ENCODE peak calls at places on chromosomes 12 and 14, in four cellular contexts. K, I, A and G are unnamed samples.

GRCh38 chr14:61533513-61534255 is 161.6 kb upstream of the HIF1A start:
- DNase-seq in K (no peak), I (no peak), A (no peak), G (no peak)

GRCh38 chr12:69588527-69588926 is 3.3 kb downstream of the CCT2 start:
- DNase-seq in K (no peak), I (no peak), A (no peak), G (no peak)

GRCh38 chr14:36666416-36667206 is 5.0 kb downstream of the PAX9 start:
- DNase-seq in K (no peak), I (no peak), A (no peak), G (peak; percentile 55)

GRCh38 chr14:22283000-22283399 is 306.0 kb downstream of the DAD1 start:
- DNase-seq in K (no peak), I (no peak), A (no peak), G (no peak)

GRCh38 chr12:120261951-120262851 is 3.3 kb downstream of the PXN start:
- DNase-seq in K (no peak), I (no peak), A (no peak), G (no peak)

GRCh38 chr14:100791995-100792394 is 33.9 kb upstream of the MEG3 start:
- DNase-seq in K (no peak), I (no peak), A (no peak), G (no peak)

GRCh38 chr12:103780093-103780440 is 61.0 kb downstream of the NT5DC3 start:
- DNase-seq in K (no peak), I (no peak), A (no peak), G (no peak)

GRCh38 chr12:114701553-114701952 is 17.6 kb upstream of the TBX3 start:
- DNase-seq in K (no peak), I (no peak), A (no peak), G (no peak)

GRCh38 chr14:36671149-36671548 is 9.5 kb downstream of the PAX9 start:
- DNase-seq in K (no peak), I (no peak), A (no peak), G (no peak)

GRCh38 chr12:9906888-9907287 is 25.3 kb downstream of the CLEC2A start:
- DNase-seq in K (no peak), I (no peak), A (no peak), G (no peak)

GRCh38 chr12:123983822-123984485 is 10.9 kb downstream of the ZNF664 start:
- DNase-seq in K (peak; percentile 74), I (no peak), A (no peak), G (peak; percentile 64)

GRCh38 chr14:91123201-91123600 is 9.3 kb downstream of the DGLUCY start:
- DNase-seq in K (no peak), I (no peak), A (no peak), G (no peak)

GRCh38 chr12:29616664-29617409 is 119.4 kb upstream of the OVCH1 start:
- DNase-seq in K (no peak), I (no peak), A (no peak), G (no peak)

DNA sequence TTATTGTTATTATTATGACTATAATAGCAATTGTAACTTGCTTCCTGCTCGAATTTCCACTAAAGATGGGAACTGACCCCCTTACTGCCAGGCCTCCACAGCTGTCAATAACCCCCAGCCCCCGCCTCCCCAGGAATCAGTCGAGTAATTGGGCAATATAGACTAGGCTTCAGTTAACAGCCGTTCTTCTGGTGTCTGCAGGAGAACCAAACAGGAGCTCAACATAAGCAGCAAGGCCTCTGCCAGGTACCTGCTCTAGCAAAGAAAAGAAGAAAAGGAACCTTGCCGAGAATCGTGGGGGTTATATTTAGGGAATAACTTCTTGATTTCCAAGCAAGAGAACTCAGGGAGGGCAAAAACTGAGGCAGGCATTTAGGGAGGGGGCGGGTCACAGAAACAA is 21.8 kb downstream of the HOXC4 start:
- DNase-seq in K (no peak), I (no peak), A (no peak), G (no peak)
- H3K4me3 ChIP-seq in K (no peak overlapping the region), I (no peak overlapping the region), A (no peak overlapping the region), G (no peak overlapping the region)

GRCh38 chr12:122526683-122527477 is at the start of the genes KNTC1 and RSRC2:
- DNase-seq in K (peak; percentile 99), I (peak; percentile 99), A (peak; percentile 97), G (peak; percentile 98)

GRCh38 chr12:122523846-122524718 is 2.7 kb downstream of the RSRC2 start:
- DNase-seq in K (no peak), I (no peak), A (no peak), G (no peak)

GRCh38 chr12:122527478-122527944 is 462 bp downstream of the KNTC1 start:
- DNase-seq in K (no peak), I (no peak), A (no peak), G (no peak)

GRCh38 chr12:122528992-122529391 is 1.9 kb downstream of the KNTC1 start:
- DNase-seq in K (no peak), I (no peak), A (no peak), G (no peak)

DNA sequence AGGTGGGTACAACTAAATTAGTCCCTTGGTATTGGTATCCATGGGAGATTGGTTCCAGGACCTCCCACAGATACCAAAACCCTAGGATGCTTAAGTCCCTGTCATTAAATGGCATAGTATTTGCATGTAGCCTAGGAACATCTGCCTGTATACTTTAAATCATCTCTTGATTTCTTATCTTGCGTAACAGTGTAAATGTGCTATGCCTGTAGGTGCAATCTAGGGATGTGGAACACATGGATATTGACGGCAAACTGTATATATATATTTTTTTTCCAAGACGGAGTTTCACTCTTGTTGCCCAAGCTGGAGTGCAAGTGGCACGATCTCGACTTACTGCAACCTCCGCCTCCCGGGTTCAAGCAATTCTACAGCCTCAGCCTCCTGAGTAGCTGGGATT is 1.5 kb downstream of the KNTC1 start:
- DNase-seq in K (no peak), I (no peak), A (no peak), G (no peak)
- H3K4me3 ChIP-seq in K (no peak overlapping the region), I (no peak overlapping the region), A (no peak overlapping the region), G (no peak overlapping the region)

GRCh38 chr14:73834258-73834620 is 17.4 kb upstream of the PTGR2 start:
- DNase-seq in K (no peak), I (no peak), A (no peak), G (no peak)
- H3K4me3 ChIP-seq in K (no peak overlapping the region), I (no peak overlapping the region), A (no peak overlapping the region), G (no peak overlapping the region)

DNA sequence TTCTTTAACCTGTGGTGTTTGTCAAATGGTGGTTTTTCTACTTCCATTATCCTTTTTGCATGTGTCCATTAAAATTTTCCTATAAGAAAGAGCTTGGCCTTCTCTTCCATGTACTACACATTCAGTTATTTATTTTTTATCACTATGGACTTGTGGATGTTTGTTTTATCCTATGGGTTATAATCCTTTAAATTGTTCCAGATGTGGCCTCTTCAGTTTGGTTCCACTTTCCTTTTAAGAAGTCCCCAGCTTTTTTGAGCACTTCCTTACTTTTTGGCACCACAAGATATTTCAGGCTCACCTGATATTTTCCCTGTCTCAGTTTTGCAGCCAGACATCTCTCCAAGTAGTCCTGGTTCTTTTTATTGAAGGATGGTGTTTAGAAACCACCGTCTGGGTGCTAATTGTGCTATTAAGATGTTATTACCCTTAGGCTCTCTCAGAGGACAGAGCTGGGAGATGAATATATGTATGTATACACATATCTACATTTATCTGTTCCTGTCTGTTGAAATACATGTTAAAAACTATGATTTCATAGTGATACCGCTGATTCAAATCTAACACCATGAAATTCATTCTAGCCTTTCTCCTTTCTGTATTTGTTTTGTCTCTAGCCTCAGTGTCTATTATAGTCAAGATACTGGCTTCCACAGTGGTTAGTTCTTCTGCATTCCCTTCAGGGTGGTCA is 408.5 kb upstream of the RGS6 start:
- DNase-seq in K (no peak), I (no peak), A (no peak), G (no peak)
- H3K4me3 ChIP-seq in K (no peak overlapping the region), I (no peak overlapping the region), A (no peak overlapping the region), G (no peak overlapping the region)

GRCh38 chr14:103898711-103899110 is 29.5 kb upstream of the TDRD9 start:
- DNase-seq in K (no peak), I (no peak), A (no peak), G (no peak)

GRCh38 chr14:103898204-103898603 is 30.1 kb upstream of the TDRD9 start:
- DNase-seq in K (no peak), I (no peak), A (no peak), G (no peak)

GRCh38 chr14:103894723-103895059 is 33.6 kb upstream of the TDRD9 start:
- DNase-seq in K (no peak), I (no peak), A (no peak), G (no peak)

GRCh38 chr14:103897075-103897947 is 30.9 kb upstream of the TDRD9 start:
- DNase-seq in K (peak; percentile 28), I (no peak), A (peak; percentile 56), G (peak; percentile 89)

GRCh38 chr14:103896578-103896977 is 31.7 kb upstream of the TDRD9 start:
- DNase-seq in K (no peak), I (no peak), A (no peak), G (no peak)
- H3K4me3 ChIP-seq in K (peak overlapping the region; percentile 14), I (no peak overlapping the region), A (no peak overlapping the region), G (no peak overlapping the region)